ENCODE peak calls at places on chromosomes 6 and 20, in five cellular contexts. Z is stimulated activated CD4-positive, alpha-beta T cell treated with anti-CD3 and anti-CD28 coated beads, Interleukin-15, amount 100 ng/mL, for 1 hour; M is AG04450; V is cardiac fibroblast; G is fibroblast of mammary gland. O is an unnamed sample.

GRCh38 chr6:152110878-152111820 is 303.7 kb downstream of the ESR1 start:
- DNase-seq in Z (no peak), M (no peak), V (peak), G (no peak), O (peak)

GRCh38 chr6:1285589-1286340 is 26.1 kb upstream of the FOXQ1 start:
- DNase-seq in Z (no peak), M (no peak), V (peak), G (peak), O (peak)

GRCh38 chr6:4402477-4402976 is 267.2 kb upstream of the ECI2 start:
- DNase-seq in Z (no peak), M (peak), V (peak), G (peak), O (peak)

GRCh38 chr6:1191141-1191630 is 120.7 kb upstream of the FOXQ1 start:
- DNase-seq in Z (no peak), M (no peak), V (no peak), G (no peak), O (no peak)

GRCh38 chr20:63976980-63977391 is 2.5 kb downstream of the SAMD10 start:
- DNase-seq in Z (no peak), M (no peak), V (no peak), G (no peak), O (no peak)

GRCh38 chr6:143187173-143187908 is 126.7 kb downstream of the AIG1 start:
- DNase-seq in Z (no peak), M (peak), V (peak), G (peak), O (peak)

GRCh38 chr20:22303523-22303922 is 280.8 kb downstream of the FOXA2 start:
- DNase-seq in Z (no peak), M (no peak), V (no peak), G (peak), O (peak)

GRCh38 chr20:61436268-61436667 is 184.2 kb downstream of the CDH4 start:
- DNase-seq in Z (no peak), M (no peak), V (peak), G (peak), O (peak)

GRCh38 chr6:109372070-109372585 is 10.1 kb downstream of the CD164 start:
- DNase-seq in Z (no peak), M (no peak), V (no peak), G (peak), O (no peak)

GRCh38 chr6:158460602-158461092 is 99.2 kb upstream of the TMEM181 start:
- DNase-seq in Z (no peak), M (no peak), V (peak), G (peak), O (peak)

GRCh38 chr20:21053002-21053762 is 53.0 kb downstream of the LINC00237 start:
- DNase-seq in Z (no peak), M (no peak), V (no peak), G (no peak), O (no peak)

GRCh38 chr20:34017610-34018009 is 23.9 kb downstream of the RALY start:
- DNase-seq in Z (no peak), M (peak), V (peak), G (peak), O (no peak)

GRCh38 chr6:24043848-24044247 is 82.2 kb upstream of the NRSN1 start:
- DNase-seq in Z (no peak), M (no peak), V (no peak), G (no peak), O (no peak)

GRCh38 chr6:31441368-31442267 is 38.2 kb downstream of the MICA start:
- DNase-seq in Z (peak), M (peak), V (peak), G (peak), O (peak)

GRCh38 chr20:49437057-49437456 is 45.4 kb downstream of the KCNB1 start:
- DNase-seq in Z (no peak), M (no peak), V (no peak), G (no peak), O (no peak)

GRCh38 chr6:44086931-44087574 is 40.2 kb downstream of the MRPL14 start:
- DNase-seq in Z (no peak), M (no peak), V (peak), G (no peak), O (peak)

GRCh38 chr20:20010639-20011500 is 6.3 kb upstream of the NAA20 start:
- DNase-seq in Z (no peak), M (peak), V (peak), G (peak), O (peak)

GRCh38 chr6:158327216-158327615 is 15.0 kb downstream of the TULP4 start:
- DNase-seq in Z (no peak), M (no peak), V (no peak), G (no peak), O (no peak)

GRCh38 chr6:90678049-90678779 is 91.3 kb upstream of the MAP3K7 start:
- DNase-seq in Z (no peak), M (no peak), V (no peak), G (no peak), O (no peak)

GRCh38 chr6:33816911-33817310 is 13.1 kb upstream of the MLN start:
- DNase-seq in Z (no peak), M (no peak), V (no peak), G (no peak), O (no peak)